ENCODE peak calls at places on chromosomes 11 and 22, in four cellular contexts. N is heart right ventricle, I is stomach, G is WTC11. Z is an unnamed sample.
A peak's percentile ranks its signal among the peaks of the same experiment; 100 is the strongest.

GRCh38 chr22:40405178-40406062 is 35.0 kb downstream of the SGSM3 start:
- DNase-seq in I (no peak), G (no peak), N (no peak), Z (no peak)

GRCh38 chr22:33073989-33074391 is 15.8 kb upstream of the SYN3 start:
- DNase-seq in G (no peak), N (no peak), I (no peak), Z (no peak)

GRCh38 chr11:44515085-44515484 is 50.4 kb upstream of the CD82 start:
- DNase-seq in I (no peak), G (no peak), N (no peak), Z (no peak)

GRCh38 chr22:24270556-24271405 is at the start of gene SPECC1L:
- DNase-seq in I (peak; percentile 96), G (peak; percentile 93), N (peak; percentile 94), Z (peak; percentile 90)

GRCh38 chr11:30635401-30635989 is 49.3 kb upstream of the MPPED2 start:
- DNase-seq in I (no peak), N (peak; percentile 18), G (peak; percentile 57), Z (no peak)

GRCh38 chr22:49354516-49355205 is 473.0 kb downstream of the BRD1 start:
- DNase-seq in N (no peak), I (peak; percentile 21), G (peak; percentile 7), Z (no peak)

GRCh38 chr22:49951678-49951985 is 8.9 kb upstream of the PIM3 start:
- DNase-seq in G (no peak), I (peak; percentile 51), N (no peak), Z (no peak)

GRCh38 chr11:31725176-31725575 is 85.9 kb downstream of the PAX6 start:
- DNase-seq in I (no peak), G (no peak), N (no peak), Z (no peak)

GRCh38 chr11:114259124-114259526 is 37.1 kb upstream of the NNMT start:
- DNase-seq in I (no peak), G (no peak), N (peak; percentile 38), Z (peak; percentile 62)

GRCh38 chr22:49964493-49965290 is 4.1 kb downstream of the PIM3 start:
- DNase-seq in N (peak; percentile 9), G (no peak), I (peak; percentile 28), Z (no peak)

GRCh38 chr11:126352934-126353801 is 2.3 kb upstream of the ST3GAL4 start:
- DNase-seq in N (no peak), G (no peak), I (no peak), Z (peak; percentile 33)

GRCh38 chr11:33689089-33689488 is 11.5 kb downstream of the C11orf91 start:
- DNase-seq in I (no peak), G (no peak), N (no peak), Z (no peak)

GRCh38 chr22:49965291-49966040 is 4.9 kb downstream of the PIM3 start:
- DNase-seq in I (peak; percentile 31), G (peak; percentile 11), N (no peak), Z (peak; percentile 48)

GRCh38 chr22:42901790-42902508 is 44.9 kb upstream of the ARFGAP3 start:
- DNase-seq in N (peak; percentile 74), G (no peak), I (no peak), Z (no peak)
- TF ChIP-seq CTCF in N (peak; percentile 32), G (peak; percentile 7), I (no peak), Z (peak; percentile 57)

GRCh38 chr11:36090351-36091245 is 146.7 kb downstream of the LDLRAD3 start:
- DNase-seq in I (no peak), G (no peak), N (no peak), Z (no peak)
- TF ChIP-seq CTCF in I (no peak), G (no peak), N (no peak), Z (no peak)

GRCh38 chr11:93921695-93922468 is 71.5 kb upstream of the VSTM5 start:
- DNase-seq in I (peak; percentile 48), G (peak; percentile 79), N (peak; percentile 26), Z (no peak)
- TF ChIP-seq CTCF in I (no peak), G (peak; percentile 75), N (peak; percentile 70), Z (peak; percentile 25)

GRCh38 chr11:26930518-26931247 is 63.2 kb upstream of the FIBIN start:
- DNase-seq in G (no peak), N (no peak), I (no peak), Z (no peak)

GRCh38 chr11:26931248-26931631 is 62.7 kb upstream of the FIBIN start:
- DNase-seq in N (peak; percentile 29), I (no peak), G (no peak), Z (no peak)

GRCh38 chr11:26929806-26930517 is 64.0 kb upstream of the FIBIN start:
- DNase-seq in N (no peak), I (no peak), G (no peak), Z (no peak)

GRCh38 chr11:26928636-26929035 is 65.3 kb upstream of the FIBIN start:
- DNase-seq in I (no peak), N (no peak), G (no peak), Z (no peak)

GRCh38 chr11:26931881-26932280 is 62.0 kb upstream of the FIBIN start:
- DNase-seq in N (no peak), I (no peak), G (no peak), Z (no peak)
- TF ChIP-seq CTCF in N (no peak), I (no peak), G (no peak), Z (no peak)

DNA sequence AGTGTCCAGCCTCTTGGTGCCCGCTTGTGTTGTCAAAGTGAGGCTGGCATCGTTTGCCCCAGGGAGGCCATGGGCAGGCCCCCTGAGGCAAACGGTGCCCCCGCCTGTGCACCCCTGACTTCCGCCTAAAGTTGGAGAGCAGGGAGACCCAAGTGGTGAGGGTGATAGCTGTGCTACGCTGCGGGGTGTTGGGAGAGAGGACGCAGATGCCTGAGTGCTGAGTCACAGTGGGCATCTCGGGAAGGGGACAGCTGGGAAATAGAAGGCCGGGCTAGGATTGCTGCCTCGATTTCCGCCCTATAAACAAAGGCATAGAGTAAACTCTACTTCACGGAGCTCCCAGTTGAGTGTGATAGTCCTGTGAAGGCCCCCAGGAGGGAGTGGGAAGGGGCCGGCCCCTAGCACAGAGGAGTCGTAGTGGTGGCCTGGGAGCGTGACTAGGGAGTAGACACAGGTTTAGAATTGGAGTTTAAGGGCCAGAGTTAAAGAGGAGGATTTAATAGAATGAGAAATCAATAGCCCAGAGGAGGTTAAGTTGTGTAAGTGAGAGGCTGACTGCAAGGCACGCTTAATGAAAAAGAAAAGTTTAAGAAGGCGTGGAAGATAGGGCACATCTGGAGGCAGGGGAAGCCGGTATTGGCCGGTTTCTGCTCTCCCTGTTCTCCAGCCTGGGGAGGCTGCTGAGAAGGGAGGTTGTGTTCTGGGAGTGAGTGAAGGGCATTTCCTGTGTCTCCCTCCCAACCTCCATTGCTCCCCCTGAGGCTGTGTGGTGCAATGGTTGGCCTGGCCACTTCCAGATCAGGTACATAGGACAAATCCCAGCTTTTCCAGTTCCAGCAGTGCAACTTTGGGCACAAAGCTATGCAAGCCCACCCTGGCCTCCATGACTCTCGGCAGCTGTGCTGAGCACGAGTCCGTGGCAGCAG is 6.1 kb downstream of the GRIK4 start:
- DNase-seq in I (no peak), N (no peak), G (no peak), Z (peak; percentile 34)
- TF ChIP-seq CTCF in I (no peak), N (no peak), G (no peak), Z (no peak)

GRCh38 chr11:93775289-93775688 is 8.8 kb upstream of the MED17 start:
- DNase-seq in N (no peak), G (peak; percentile 63), I (no peak), Z (no peak)
- TF ChIP-seq CTCF in N (peak; percentile 17), G (peak; percentile 52), I (no peak), Z (peak; percentile 13)